ENCODE peak calls at places on chromosomes 5 and 9, in seven cellular contexts. Y, Q, L, X, T, O and A are unnamed samples.

GRCh38 chr5:97100486-97100885 is 41.9 kb downstream of the LIX1 start:
- DNase-seq in Y (no peak), Q (no peak), L (peak; percentile 35), X (no peak), T (no peak), O (no peak), A (no peak)

GRCh38 chr9:132044176-132044880 is 35.3 kb downstream of the MED27 start:
- DNase-seq in Y (no peak), Q (no peak), L (no peak), X (no peak), T (no peak), O (no peak), A (no peak)

GRCh38 chr5:169873642-169874041 is 106.7 kb downstream of the INSYN2B start:
- DNase-seq in Y (no peak), Q (peak; percentile 18), L (peak; percentile 93), X (no peak), T (no peak), O (peak; percentile 40), A (no peak)

GRCh38 chr9:87695523-87695922 is 30.4 kb upstream of the CTSL start:
- DNase-seq in Y (no peak), Q (no peak), L (no peak), X (no peak), T (no peak), O (no peak), A (no peak)

GRCh38 chr5:173047838-173048105 is 8.4 kb upstream of the CREBRF start:
- DNase-seq in Y (no peak), Q (no peak), L (no peak), X (no peak), T (no peak), O (no peak), A (no peak)

GRCh38 chr9:93532121-93532520 is 44.3 kb upstream of the PHF2 start:
- DNase-seq in Y (no peak), Q (no peak), L (no peak), X (no peak), T (no peak), O (no peak), A (no peak)

GRCh38 chr9:125538092-125538473 is 168.9 kb downstream of the MAPKAP1 start:
- DNase-seq in Y (peak; percentile 94), Q (no peak), L (peak; percentile 90), X (no peak), T (no peak), O (peak; percentile 77), A (no peak)

GRCh38 chr5:75059887-75060286 is 7.5 kb upstream of the GCNT4 start:
- DNase-seq in Y (no peak), Q (no peak), L (no peak), X (no peak), T (no peak), O (no peak), A (no peak)

GRCh38 chr9:17216011-17216410 is 81.2 kb downstream of the CNTLN start:
- DNase-seq in Y (peak; percentile 45), Q (no peak), L (no peak), X (no peak), T (no peak), O (no peak), A (no peak)

GRCh38 chr9:136093995-136094881 is 851 bp downstream of the NACC2 start:
- DNase-seq in Y (peak; percentile 44), Q (peak; percentile 84), L (peak; percentile 72), X (no peak), T (peak; percentile 58), O (peak; percentile 80), A (peak; percentile 60)

GRCh38 chr5:176407456-176408244 is 8.7 kb downstream of the CLTB start:
- DNase-seq in Y (no peak), Q (no peak), L (no peak), X (no peak), T (no peak), O (no peak), A (peak; percentile 20)

GRCh38 chr5:96776606-96777005 is 31.1 kb downstream of the ERAP1 start:
- DNase-seq in Y (no peak), Q (no peak), L (no peak), X (no peak), T (no peak), O (no peak), A (no peak)

GRCh38 chr5:33023649-33024048 is 312.5 kb downstream of the NPR3 start:
- DNase-seq in Y (no peak), Q (no peak), L (no peak), X (no peak), T (no peak), O (no peak), A (no peak)

GRCh38 chr9:100472725-100473261 is at the start of gene TMEFF1:
- DNase-seq in Y (peak; percentile 18), Q (no peak), L (peak; percentile 18), X (no peak), T (no peak), O (peak; percentile 26), A (no peak)

DNA sequence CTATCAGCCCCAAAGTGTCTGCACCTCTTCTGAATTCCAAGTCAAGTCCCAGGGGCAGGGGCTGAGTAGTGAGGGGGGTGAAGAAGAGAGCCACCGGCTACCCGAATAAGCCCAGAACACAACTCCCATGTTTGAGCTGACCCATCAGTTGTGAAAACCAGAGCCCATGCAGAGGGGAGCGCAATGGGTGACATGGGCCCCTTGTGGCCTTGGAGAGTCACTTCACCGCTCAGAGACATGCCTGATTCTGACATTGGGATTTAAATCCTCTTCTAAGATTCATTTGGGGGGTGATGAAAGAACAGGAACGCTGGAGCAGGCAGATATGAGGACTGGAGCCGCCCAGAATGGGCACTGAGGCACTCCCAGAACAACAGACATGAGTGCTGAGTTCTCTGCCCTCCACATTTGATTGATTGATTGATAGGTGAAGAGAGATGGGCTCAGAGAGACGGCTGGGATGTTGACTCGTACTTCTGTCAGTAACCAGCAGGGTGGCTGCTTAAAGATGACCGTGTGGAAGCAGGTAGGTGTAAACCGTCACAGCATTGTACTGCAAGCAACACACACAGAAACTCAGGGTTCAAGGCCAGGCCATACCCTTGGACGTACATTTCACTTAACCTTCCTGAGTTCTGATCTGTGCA is 74.3 kb downstream of the GPR21 start:
- DNase-seq in Y (no peak), Q (no peak), L (no peak), X (no peak), T (no peak), O (no peak), A (no peak)
- TF ChIP-seq CTCF in Y (no peak), Q (no peak), L (no peak), X (no peak), T (no peak), O (no peak), A (no peak)

DNA sequence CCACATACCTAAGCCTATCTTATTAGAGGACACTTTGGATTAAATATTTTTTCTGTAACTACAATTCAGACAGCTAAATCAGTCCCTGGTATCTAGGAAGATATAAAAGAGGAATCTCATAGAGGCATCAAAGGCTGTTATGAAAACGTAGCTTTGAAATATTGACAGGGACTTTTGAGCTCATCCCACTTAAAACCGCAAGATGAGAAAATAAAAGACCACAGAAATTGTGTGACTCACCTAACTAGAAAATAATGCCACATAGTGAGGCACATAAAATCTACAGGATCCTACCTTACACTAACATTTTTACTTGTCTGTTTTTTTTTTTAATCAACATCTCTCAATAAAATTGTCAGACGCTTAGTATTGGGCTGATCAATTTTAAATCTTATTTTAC is 686.5 kb upstream of the COX7C start:
- DNase-seq in Y (peak; percentile 63), Q (no peak), L (no peak), X (no peak), T (no peak), O (no peak), A (no peak)
- TF ChIP-seq CTCF in Y (no peak), Q (no peak), L (no peak), X (no peak), T (no peak), O (no peak), A (no peak)

DNA sequence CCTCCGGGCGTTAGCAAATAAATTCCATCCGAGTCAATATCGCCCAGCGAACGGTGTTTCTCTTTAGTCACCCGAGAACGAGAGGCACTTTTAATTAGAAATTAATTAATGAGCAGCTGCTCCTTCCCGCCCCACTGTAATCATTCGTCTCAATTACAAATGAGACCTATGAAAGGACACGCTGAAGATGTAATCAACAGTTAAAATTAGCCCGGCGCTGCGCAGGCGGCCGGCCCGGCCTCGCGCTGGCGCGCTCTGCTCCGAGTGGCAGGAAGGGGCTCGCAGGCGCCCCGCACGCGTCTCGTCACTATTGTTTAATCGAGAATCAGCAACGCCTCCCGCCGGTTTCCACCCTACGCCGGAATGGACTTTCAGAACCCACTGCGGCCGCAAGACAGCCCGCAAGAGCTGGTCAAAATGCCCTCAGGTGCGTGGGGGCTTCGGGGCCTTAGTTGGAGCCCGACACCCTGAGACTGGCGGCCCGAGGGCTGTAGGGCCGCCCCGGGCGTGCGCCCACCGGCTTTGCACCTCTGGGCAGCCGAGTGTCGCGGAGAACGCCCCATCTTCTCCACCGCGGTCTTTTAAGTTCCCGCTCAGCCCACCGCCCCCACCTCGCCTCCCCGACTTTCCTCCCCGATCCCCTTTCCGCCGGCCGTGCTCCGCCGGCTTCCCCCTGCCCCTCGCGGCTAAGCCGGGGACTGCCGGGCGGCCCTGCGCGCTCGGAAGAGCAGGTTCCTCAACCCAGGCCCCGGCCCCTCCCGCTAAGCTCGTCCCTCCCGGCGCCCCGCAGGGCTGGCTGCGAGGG is 597 bp upstream of the IRX4 start:
- DNase-seq in Y (peak; percentile 14), Q (no peak), L (no peak), X (no peak), T (no peak), O (no peak), A (no peak)
- TF ChIP-seq CTCF in Y (no peak), Q (no peak), L (no peak), X (peak; percentile 23), T (no peak), O (peak; percentile 11), A (no peak)

GRCh38 chr9:129482521-129483466 is 138.1 kb downstream of the C9orf50 start:
- DNase-seq in Y (peak; percentile 84), Q (peak; percentile 96), L (peak; percentile 95), X (no peak), T (no peak), O (peak; percentile 94), A (peak; percentile 95)

GRCh38 chr9:129480705-129481104 is 140.2 kb downstream of the C9orf50 start:
- DNase-seq in Y (no peak), Q (no peak), L (no peak), X (no peak), T (no peak), O (no peak), A (no peak)

GRCh38 chr9:129483467-129484324 is 137.2 kb downstream of the C9orf50 start:
- DNase-seq in Y (peak; percentile 72), Q (peak; percentile 96), L (peak; percentile 96), X (no peak), T (no peak), O (peak; percentile 92), A (peak; percentile 83)

GRCh38 chr9:129481424-129481823 is 139.5 kb downstream of the C9orf50 start:
- DNase-seq in Y (no peak), Q (no peak), L (no peak), X (no peak), T (no peak), O (no peak), A (no peak)

DNA sequence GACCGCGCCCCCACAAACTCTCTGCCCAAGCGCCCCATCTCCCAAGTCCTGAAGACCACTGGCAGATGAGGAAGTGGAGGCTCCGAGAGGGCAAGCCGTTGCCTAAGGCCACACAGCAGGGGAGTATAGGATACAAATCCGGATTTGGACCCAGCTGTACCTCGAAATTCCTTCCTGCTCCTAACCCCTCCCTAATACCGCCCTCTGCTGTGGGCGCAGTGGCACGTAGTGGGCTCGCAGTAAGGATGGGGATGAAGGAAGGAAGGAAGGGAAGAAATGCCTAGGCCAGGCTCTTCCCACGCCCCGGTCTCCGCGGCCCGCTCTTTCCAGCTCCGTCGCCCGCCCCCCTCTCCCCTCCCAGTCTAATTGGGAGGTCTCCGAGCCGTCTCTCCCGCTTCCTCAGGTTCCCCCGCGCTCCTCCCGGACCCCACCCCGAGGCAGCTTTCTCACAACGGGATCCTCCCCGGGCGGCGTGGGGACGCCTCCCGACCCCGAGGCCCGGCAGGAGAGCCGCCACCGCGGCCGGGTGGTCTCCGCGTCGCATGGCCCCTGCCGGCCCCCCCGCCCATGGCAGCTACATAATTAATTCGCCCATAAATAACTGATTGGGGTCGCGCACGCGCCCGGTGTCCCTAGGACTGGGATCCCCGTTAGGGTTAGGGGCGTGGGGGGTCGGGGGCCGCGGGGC is 138.9 kb downstream of the C9orf50 start:
- DNase-seq in Y (no peak), Q (peak; percentile 68), L (peak; percentile 62), X (no peak), T (no peak), O (no peak), A (no peak)
- TF ChIP-seq CTCF in Y (peak; percentile 24), Q (peak; percentile 52), L (peak; percentile 30), X (no peak), T (no peak), O (no peak), A (peak; percentile 20)